ENCODE peak calls at places on chromosomes 1 and 21, in ten cellular contexts. L is uterus, S is endothelial cell of umbilical vein, Z is body of pancreas, B is tibial nerve, E is IMR-90, T is adrenal gland, R is HCT116, F is suprapubic skin, X is ovary. O is an unnamed sample.
A peak's percentile ranks its signal among the peaks of the same experiment; 100 is the strongest.

GRCh38 chr1:167620002-167620401 is 10.0 kb upstream of the RCSD1 start:
- DNase-seq in L (no peak), S (no peak), Z (no peak), B (no peak), E (no peak), T (no peak), R (no peak), F (no peak), X (no peak), O (no peak)

GRCh38 chr1:70034403-70034802 is 171.0 kb downstream of the LRRC40 start:
- DNase-seq in L (no peak), S (peak; percentile 68), Z (no peak), B (no peak), E (peak; percentile 77), T (no peak), R (peak; percentile 29), F (no peak), X (no peak), O (no peak)

GRCh38 chr1:185735667-185736105 is 1.5 kb downstream of the HMCN1 start:
- DNase-seq in L (no peak), S (peak; percentile 67), Z (no peak), B (no peak), E (peak; percentile 7), T (no peak), R (no peak), F (no peak), X (no peak), O (no peak)

GRCh38 chr1:243413431-243414151 is 157.8 kb downstream of the SDCCAG8 start:
- DNase-seq in L (no peak), S (no peak), Z (no peak), B (no peak), E (no peak), T (no peak), R (no peak), F (no peak), X (no peak), O (no peak)

GRCh38 chr1:58648864-58649263 is 51.0 kb downstream of the MYSM1 start:
- DNase-seq in L (no peak), S (no peak), Z (no peak), B (no peak), E (no peak), T (no peak), R (no peak), F (no peak), X (no peak), O (no peak)

GRCh38 chr1:94049791-94050190 is 71.2 kb downstream of the ABCA4 start:
- DNase-seq in L (no peak), S (no peak), Z (no peak), B (no peak), E (no peak), T (no peak), R (no peak), F (no peak), X (no peak), O (no peak)

GRCh38 chr1:115768549-115768948 is at the start of gene CASQ2:
- DNase-seq in L (no peak), S (no peak), Z (no peak), B (no peak), E (no peak), T (no peak), R (no peak), F (no peak), X (no peak), O (no peak)

GRCh38 chr1:31830511-31830910 is 14.7 kb upstream of the SPOCD1 start:
- DNase-seq in L (no peak), S (no peak), Z (peak; percentile 13), B (no peak), E (no peak), T (no peak), R (no peak), F (peak; percentile 59), X (no peak), O (no peak)

GRCh38 chr1:245155186-245156040 is 628 bp downstream of the KIF26B start:
- DNase-seq in L (no peak), S (peak; percentile 49), Z (no peak), B (no peak), E (peak; percentile 15), T (no peak), R (no peak), F (no peak), X (no peak), O (no peak)

GRCh38 chr1:197910120-197911110 is 6.8 kb upstream of the LHX9 start:
- DNase-seq in L (no peak), S (no peak), Z (no peak), B (no peak), E (no peak), T (no peak), R (no peak), F (no peak), X (no peak), O (no peak)

GRCh38 chr1:26839779-26840178 is 13.3 kb downstream of the ZDHHC18 start:
- DNase-seq in L (no peak), S (no peak), Z (no peak), B (no peak), E (no peak), T (no peak), R (no peak), F (no peak), X (no peak), O (no peak)

GRCh38 chr21:40146201-40146890 is 279.1 kb downstream of the PCP4 start:
- DNase-seq in L (no peak), S (no peak), Z (no peak), B (no peak), E (no peak), T (no peak), R (no peak), F (no peak), X (no peak), O (no peak)
- TF ChIP-seq CTCF in L (no peak), S (no peak), Z (no peak), B (no peak), E (no peak), T (no peak), R (no peak), F (no peak), X (no peak), O (no peak)

DNA sequence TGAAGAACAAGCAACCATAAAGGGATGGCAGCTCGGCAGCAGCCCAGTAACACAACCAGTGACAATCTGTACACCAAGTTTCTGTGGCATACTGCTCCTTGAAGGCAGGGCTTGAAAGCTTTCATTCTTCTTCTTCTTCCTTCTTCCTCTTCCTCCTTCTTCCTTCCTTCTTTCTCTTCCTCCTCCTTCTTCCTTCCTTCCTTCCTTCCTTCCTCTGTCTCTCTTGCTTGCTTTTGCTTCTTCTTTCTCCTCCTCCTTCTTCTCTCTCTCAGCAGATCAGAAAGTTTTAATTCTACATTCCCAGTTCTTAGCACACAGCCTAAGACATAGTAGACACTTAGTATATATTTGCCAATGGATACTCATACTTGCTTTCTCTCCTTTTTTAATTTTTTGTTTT is 95.9 kb downstream of the GLUL start:
- DNase-seq in L (no peak), S (no peak), Z (no peak), B (no peak), E (no peak), T (no peak), R (no peak), F (no peak), X (no peak), O (no peak)
- TF ChIP-seq POLR2A in L (no peak), S (no peak), Z (no peak), B (no peak), E (no peak), T (no peak), R (no peak), F (no peak), X (no peak), O (no peak)

GRCh38 chr21:38807987-38808386 is 2.3 kb downstream of the ETS2 start:
- DNase-seq in L (no peak), S (no peak), Z (no peak), B (no peak), E (peak; percentile 51), T (no peak), R (no peak), F (no peak), X (no peak), O (no peak)
- H3K27ac ChIP-seq in L (peak overlapping the region; percentile 98), S (peak overlapping the region; percentile 74), Z (no peak overlapping the region), B (peak overlapping the region; percentile 96), E (peak overlapping the region; percentile 11), T (no peak overlapping the region), R (no peak overlapping the region), F (peak overlapping the region; percentile 93), X (peak overlapping the region; percentile 96), O (peak overlapping the region; percentile 100)

GRCh38 chr1:230381049-230381467 is 45.1 kb downstream of the PGBD5 start:
- DNase-seq in L (no peak), S (no peak), Z (peak; percentile 89), B (no peak), E (no peak), T (no peak), R (no peak), F (no peak), X (no peak), O (no peak)
- TF ChIP-seq CTCF in L (no peak), S (no peak), Z (no peak), B (no peak), E (no peak), T (no peak), R (no peak), F (no peak), X (no peak), O (no peak)

GRCh38 chr1:179877586-179878265 is at the start of gene TOR1AIP2:
- DNase-seq in L (peak; percentile 90), S (peak; percentile 78), Z (peak; percentile 89), B (peak; percentile 89), E (peak; percentile 75), T (peak; percentile 87), R (peak; percentile 74), F (peak; percentile 94), X (peak; percentile 88), O (peak; percentile 38)
- TF ChIP-seq POLR2A in L (peak; percentile 93), S (peak; percentile 98), Z (peak; percentile 89), B (peak; percentile 99), E (peak; percentile 99), T (peak; percentile 99), R (peak; percentile 97), F (peak; percentile 87), X (peak; percentile 96), O (peak; percentile 97)

DNA sequence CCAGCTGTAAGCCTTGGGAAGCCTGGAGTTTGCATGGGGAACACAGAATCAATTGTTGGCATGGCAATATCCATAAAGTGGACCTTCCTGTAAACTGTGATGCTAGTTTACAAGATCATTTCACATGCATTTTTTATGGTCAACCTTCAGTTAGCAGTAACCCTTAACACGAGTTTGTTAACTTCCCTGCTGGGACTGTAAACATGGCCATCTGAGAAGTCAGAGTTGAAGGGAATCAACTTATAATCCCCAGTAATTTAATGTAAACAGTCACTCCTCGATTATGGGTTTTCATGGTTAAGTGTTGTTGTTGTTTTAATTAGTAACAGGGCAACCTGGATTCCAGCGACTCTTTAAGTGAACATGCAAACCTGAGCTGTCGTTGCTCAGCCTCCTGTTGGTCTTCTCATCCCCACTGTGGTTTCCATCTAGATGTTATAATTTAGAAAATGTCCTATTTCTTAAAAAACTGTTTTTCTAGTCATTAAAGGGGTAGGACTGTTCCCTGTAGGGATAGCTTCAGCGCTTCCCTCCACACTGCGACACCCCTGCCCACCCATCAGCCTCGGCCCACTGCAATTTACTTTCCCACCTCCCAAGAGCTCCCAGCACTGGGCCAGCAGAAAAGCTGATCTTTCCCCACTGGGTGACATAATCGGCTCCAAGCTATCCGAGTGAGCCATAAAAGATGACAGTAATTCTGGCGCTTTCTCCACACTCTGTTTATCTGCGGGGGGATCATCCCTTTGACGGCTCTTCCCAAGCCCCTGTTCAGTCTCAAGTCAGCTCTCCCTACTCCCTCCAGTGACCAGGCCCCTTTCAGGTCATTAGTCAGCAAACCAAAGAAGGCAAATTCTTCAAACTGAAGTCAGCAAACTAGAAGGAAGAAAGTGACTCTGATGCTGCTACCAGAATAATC is 107.6 kb upstream of the IPO9 start:
- DNase-seq in L (peak; percentile 88), S (no peak), Z (no peak), B (no peak), E (peak; percentile 83), T (no peak), R (no peak), F (peak; percentile 60), X (no peak), O (no peak)
- H3K27ac ChIP-seq in L (peak overlapping the region; percentile 96), S (no peak overlapping the region), Z (peak overlapping the region; percentile 4), B (peak overlapping the region; percentile 91), E (peak overlapping the region; percentile 88), T (no peak overlapping the region), R (no peak overlapping the region), F (peak overlapping the region; percentile 85), X (no peak overlapping the region), O (peak overlapping the region; percentile 93)

O was measured in esophagus squamous epithelium.